ENCODE peak calls at places on chromosomes 4 and X, in four cellular contexts. C is HL-60, E is stomach, M is OCI-LY7. Q is an unnamed sample.

GRCh38 chr4:3301450-3302163 is 8.8 kb downstream of the RGS12 start:
- DNase-seq in C (no peak), E (no peak), M (no peak), Q (no peak)

GRCh38 chrX:80812176-80812575 is 2.5 kb upstream of the BRWD3 start:
- DNase-seq in C (peak; percentile 80), E (no peak), M (peak; percentile 55), Q (peak; percentile 83)

GRCh38 chrX:46305431-46305830 is 239.8 kb downstream of the ZNF674 start:
- DNase-seq in C (no peak), E (no peak), M (no peak), Q (no peak)

GRCh38 chr4:140609548-140610425 is 41.0 kb upstream of the UCP1 start:
- DNase-seq in C (no peak), E (no peak), M (peak; percentile 75), Q (peak; percentile 39)

GRCh38 chrX:11341274-11342256 is 48.4 kb downstream of the AMELX start:
- DNase-seq in C (peak; percentile 50), E (peak; percentile 56), M (peak; percentile 20), Q (peak; percentile 81)

GRCh38 chrX:27890611-27891010 is 82.8 kb downstream of the MAGEB10 start:
- DNase-seq in C (no peak), E (no peak), M (no peak), Q (no peak)

GRCh38 chrX:68834371-68835103 is 5.7 kb downstream of the EFNB1 start:
- DNase-seq in C (no peak), E (no peak), M (no peak), Q (no peak)

GRCh38 chr4:137861682-137862081 is 329.4 kb upstream of the PCDH18 start:
- DNase-seq in C (no peak), E (no peak), M (peak; percentile 11), Q (peak; percentile 8)

GRCh38 chrX:53714580-53715335 is 28.2 kb upstream of the HUWE1 start:
- DNase-seq in C (peak; percentile 64), E (peak; percentile 66), M (peak; percentile 72), Q (peak; percentile 85)

GRCh38 chr4:10694151-10694825 is 9.7 kb upstream of the CLNK start:
- DNase-seq in C (no peak), E (no peak), M (no peak), Q (no peak)

GRCh38 chr4:159871141-159871540 is 768.3 kb downstream of the RAPGEF2 start:
- DNase-seq in C (no peak), E (no peak), M (no peak), Q (no peak)

GRCh38 chr4:109827672-109828071 is at the start of gene RRH:
- DNase-seq in C (no peak), E (no peak), M (no peak), Q (no peak)
- TF ChIP-seq CTCF in C (no peak), E (no peak), M (no peak), Q (no peak)

DNA sequence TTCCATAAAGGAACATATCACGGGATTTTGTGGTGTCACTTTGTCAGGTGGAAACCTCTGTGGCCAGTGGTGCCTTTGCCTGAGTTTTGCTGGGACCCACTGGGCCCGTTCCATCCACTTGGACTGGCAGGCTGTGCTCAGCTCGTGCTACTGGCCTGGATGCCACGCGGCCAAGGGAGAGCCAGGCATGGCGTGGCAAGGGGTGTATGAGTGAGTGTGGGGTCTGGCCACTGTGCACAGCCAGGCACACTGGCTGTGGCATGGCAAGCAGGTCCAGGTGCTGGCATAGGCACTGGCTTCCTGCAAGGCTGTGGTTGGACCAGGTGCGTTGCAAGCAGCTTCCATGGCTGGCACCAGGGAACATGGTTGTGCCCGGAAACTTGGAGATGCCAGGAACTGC is 60.8 kb downstream of the TBCK start:
- DNase-seq in C (no peak), E (no peak), M (no peak), Q (no peak)
- H3K4me3 ChIP-seq in C (no peak overlapping the region), E (no peak overlapping the region), M (no peak overlapping the region), Q (no peak overlapping the region)

DNA sequence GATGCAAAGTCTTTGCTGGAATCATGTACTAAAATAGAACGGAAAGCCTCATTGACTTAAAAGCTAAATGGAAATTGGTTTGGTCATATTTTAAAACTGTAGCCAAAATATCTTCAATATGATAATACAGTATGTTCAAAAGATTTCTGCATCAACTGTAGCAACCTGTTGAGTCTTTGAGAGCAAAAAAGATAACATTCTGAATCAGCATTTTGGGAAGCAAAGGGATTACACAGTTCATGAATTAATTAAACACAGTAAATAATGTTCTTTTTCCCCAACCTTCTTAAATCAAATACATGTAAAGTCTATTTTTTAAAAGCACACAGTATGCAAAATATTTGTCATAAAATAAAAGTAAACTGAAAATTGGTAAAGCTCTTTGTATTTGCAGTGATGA is 50.5 kb downstream of the DCHS2 start:
- DNase-seq in C (no peak), E (no peak), M (no peak), Q (no peak)
- TF ChIP-seq CTCF in C (no peak), E (no peak), M (no peak), Q (no peak)

DNA sequence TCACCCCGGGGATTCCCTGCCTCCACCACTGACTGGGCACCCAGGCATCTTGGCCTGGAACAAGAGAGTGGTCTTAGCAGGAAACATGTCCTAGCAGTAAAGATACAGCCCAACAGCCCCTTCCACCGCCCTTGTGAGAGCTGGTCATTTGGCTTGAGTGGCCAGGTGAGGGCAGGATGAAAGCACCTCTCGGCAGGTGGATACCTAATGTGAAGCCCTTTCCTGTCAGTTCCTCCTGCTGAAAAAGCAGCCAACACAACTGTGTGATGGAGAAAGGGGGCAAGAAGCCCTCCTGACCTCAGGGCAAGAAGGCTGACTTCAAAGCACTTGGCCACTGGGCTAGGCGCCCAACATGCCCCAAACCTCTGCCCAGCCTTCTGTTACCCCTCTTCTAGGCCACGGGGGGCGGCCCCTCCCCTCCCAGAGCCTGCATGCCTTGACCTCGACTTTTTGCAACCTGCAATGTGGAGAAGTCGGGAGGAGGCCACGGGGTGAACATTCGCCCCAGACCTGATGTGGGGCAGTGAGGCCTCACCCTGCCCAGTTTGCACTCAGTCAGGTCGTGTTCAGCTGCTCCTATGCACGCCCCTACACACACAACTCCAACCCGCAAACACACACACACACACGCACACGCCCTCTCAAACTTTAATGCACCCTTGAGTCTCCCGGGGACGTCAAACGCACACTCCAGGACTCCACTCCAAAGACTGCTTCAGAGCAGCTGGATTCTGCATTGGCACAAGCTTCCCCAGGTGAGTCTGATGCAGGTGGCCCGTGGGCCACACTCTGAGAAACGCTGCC is 1.1 kb downstream of the LGI2 start:
- DNase-seq in C (no peak), E (no peak), M (no peak), Q (no peak)
- H3K4me3 ChIP-seq in C (no peak overlapping the region), E (peak overlapping the region; percentile 56), M (no peak overlapping the region), Q (no peak overlapping the region)

GRCh38 chr4:126106658-126107057 is 791.9 kb downstream of the FAT4 start:
- DNase-seq in C (peak; percentile 2), E (no peak), M (peak; percentile 3), Q (peak; percentile 23)
- TF ChIP-seq CTCF in C (no peak), E (no peak), M (peak; percentile 57), Q (peak; percentile 33)

GRCh38 chr4:82376109-82376508 is 2.3 kb upstream of the HNRNPD start:
- DNase-seq in C (no peak), E (no peak), M (no peak), Q (no peak)
- H3K4me3 ChIP-seq in C (no peak overlapping the region), E (no peak overlapping the region), M (peak overlapping the region; percentile 99), Q (peak overlapping the region; percentile 90)

Q was measured in NB4.